ENCODE peak calls at places on chromosomes 3 and 15, in six cellular contexts. E is Panc1, Q is mammary epithelial cell, Y is heart right ventricle, W is mesenchymal stem cell, X is AG04450. N is an unnamed sample.

GRCh38 chr15:66472176-66472999 is 25.2 kb downstream of the SNAPC5 start:
- DNase-seq in E (no peak), Q (no peak), Y (no peak), W (peak; percentile 50), X (no peak), N (peak; percentile 26)

GRCh38 chr3:72329354-72329753 is 518.9 kb downstream of the SHQ1 start:
- DNase-seq in E (no peak), Q (no peak), Y (peak; percentile 47), W (no peak), X (no peak), N (no peak)

GRCh38 chr3:184234224-184234623 is 4.8 kb downstream of the VWA5B2 start:
- DNase-seq in E (no peak), Q (peak; percentile 89), Y (no peak), W (peak; percentile 68), X (peak; percentile 38), N (peak; percentile 70)

GRCh38 chr15:38304486-38304885 is 51.9 kb downstream of the SPRED1 start:
- DNase-seq in E (no peak), Q (no peak), Y (no peak), W (no peak), X (no peak), N (no peak)

GRCh38 chr3:47239929-47240328 is 42.7 kb downstream of the KIF9 start:
- DNase-seq in E (no peak), Q (no peak), Y (no peak), W (no peak), X (no peak), N (no peak)

GRCh38 chr15:31128919-31129768 is 27.6 kb upstream of the TRPM1 start:
- DNase-seq in E (peak; percentile 41), Q (peak; percentile 29), Y (peak; percentile 67), W (peak; percentile 42), X (peak; percentile 20), N (no peak)

GRCh38 chr15:90902996-90903732 is at the start of gene MAN2A2:
- DNase-seq in E (no peak), Q (peak; percentile 40), Y (peak; percentile 58), W (peak; percentile 62), X (no peak), N (peak; percentile 36)

GRCh38 chr3:52054689-52055511 is 1.5 kb downstream of the DUSP7 start:
- DNase-seq in E (no peak), Q (no peak), Y (peak; percentile 14), W (no peak), X (no peak), N (no peak)

GRCh38 chr3:46970391-46971091 is 6.0 kb downstream of the CCDC12 start:
- DNase-seq in E (no peak), Q (no peak), Y (peak; percentile 56), W (no peak), X (no peak), N (no peak)

GRCh38 chr3:129597087-129597791 is 9.2 kb downstream of the PLXND1 start:
- DNase-seq in E (no peak), Q (no peak), Y (no peak), W (peak; percentile 81), X (no peak), N (peak; percentile 59)

GRCh38 chr3:19065027-19065426 is 83.3 kb upstream of the KCNH8 start:
- DNase-seq in E (no peak), Q (no peak), Y (no peak), W (no peak), X (no peak), N (no peak)

GRCh38 chr3:117671707-117672318 is 962.2 kb downstream of the TUSC7 start:
- DNase-seq in E (no peak), Q (no peak), Y (no peak), W (peak; percentile 55), X (no peak), N (no peak)

GRCh38 chr3:184339016-184339415 is 1.6 kb downstream of the FAM131A start:
- DNase-seq in E (no peak), Q (no peak), Y (no peak), W (no peak), X (no peak), N (no peak)

GRCh38 chr15:67865331-67865730 is 25.5 kb upstream of the RNU6-1 start:
- DNase-seq in E (no peak), Q (no peak), Y (no peak), W (no peak), X (no peak), N (peak; percentile 23)

GRCh38 chr3:73681610-73682009 is 56.9 kb upstream of the PDZRN3 start:
- DNase-seq in E (no peak), Q (peak; percentile 61), Y (no peak), W (no peak), X (peak; percentile 27), N (peak; percentile 76)

GRCh38 chr3:9113040-9113439 is 136.4 kb downstream of the SRGAP3 start:
- DNase-seq in E (no peak), Q (no peak), Y (no peak), W (no peak), X (no peak), N (no peak)

DNA sequence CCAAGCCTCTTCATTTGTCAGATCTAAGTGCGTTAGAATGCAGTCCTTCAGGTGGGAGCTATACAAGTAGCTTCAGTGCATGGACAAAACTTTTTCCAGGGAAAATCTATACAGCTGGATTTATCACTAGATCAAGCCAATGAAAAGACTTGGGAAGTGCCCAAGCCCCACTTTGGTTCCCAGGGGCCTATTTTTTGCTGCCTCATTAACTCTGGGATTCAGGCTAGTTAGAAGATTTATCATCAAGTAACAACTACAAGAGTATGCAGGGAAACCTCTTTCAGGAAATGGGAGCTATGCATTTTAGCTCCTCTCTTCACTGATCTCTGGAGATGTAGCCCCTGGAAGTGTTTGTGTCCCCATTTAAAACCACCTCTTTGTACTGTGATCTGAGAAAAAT is 908.8 kb downstream of the SQOR start:
- DNase-seq in E (no peak), Q (no peak), Y (no peak), W (no peak), X (no peak), N (no peak)
- H3K4me3 ChIP-seq in E (no peak overlapping the region), Q (no peak overlapping the region), Y (no peak overlapping the region), W (no peak overlapping the region), X (no peak overlapping the region), N (no peak overlapping the region)

DNA sequence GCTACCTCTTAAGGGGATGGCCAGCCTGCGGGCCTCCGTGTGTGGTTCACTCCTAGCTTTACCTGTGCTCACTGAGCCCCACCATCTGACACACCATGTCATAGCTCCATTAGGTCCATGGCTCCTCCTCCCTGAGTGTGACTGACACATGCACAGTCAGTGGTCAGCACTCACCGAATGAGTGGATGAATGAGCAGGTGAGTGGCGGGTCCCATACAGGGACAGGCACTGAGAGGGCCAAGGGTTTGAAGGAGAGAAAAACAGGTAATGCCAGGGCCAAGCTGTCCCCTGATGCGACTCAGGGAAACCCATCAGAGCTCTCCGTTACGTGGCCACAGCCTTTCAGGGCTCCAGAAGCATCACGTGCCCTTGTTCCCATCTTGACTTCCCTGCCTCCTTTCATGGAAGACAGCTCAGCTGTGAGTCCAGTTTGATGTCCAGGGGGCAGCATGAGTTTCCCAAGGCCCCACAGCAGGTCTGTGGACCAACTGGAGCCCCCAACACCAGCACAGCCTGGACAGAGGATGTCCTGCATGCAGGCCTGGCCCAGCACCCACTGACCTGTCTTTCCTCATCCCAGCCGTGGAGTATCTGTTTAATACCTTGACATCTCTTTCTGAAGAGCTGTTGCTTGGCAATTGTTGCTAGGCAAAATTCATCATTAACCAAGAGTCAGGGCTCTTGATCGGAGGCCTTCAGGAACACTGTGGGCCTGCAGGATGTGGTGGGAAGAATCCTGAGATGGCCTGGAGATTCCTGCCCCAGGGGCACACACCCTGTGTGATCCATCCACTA is 84.4 kb downstream of the PLXNA1 start:
- DNase-seq in E (no peak), Q (no peak), Y (no peak), W (no peak), X (no peak), N (no peak)
- H3K27me3 ChIP-seq in E (no peaks in the 10 kb centered on the region), Q (no peaks in the 10 kb centered on the region), Y (peaks cover 19% of the 10 kb centered on the region), W (peaks cover 31% of the 10 kb centered on the region), X (peaks cover 12% of the 10 kb centered on the region), N (no peaks in the 10 kb centered on the region)

DNA sequence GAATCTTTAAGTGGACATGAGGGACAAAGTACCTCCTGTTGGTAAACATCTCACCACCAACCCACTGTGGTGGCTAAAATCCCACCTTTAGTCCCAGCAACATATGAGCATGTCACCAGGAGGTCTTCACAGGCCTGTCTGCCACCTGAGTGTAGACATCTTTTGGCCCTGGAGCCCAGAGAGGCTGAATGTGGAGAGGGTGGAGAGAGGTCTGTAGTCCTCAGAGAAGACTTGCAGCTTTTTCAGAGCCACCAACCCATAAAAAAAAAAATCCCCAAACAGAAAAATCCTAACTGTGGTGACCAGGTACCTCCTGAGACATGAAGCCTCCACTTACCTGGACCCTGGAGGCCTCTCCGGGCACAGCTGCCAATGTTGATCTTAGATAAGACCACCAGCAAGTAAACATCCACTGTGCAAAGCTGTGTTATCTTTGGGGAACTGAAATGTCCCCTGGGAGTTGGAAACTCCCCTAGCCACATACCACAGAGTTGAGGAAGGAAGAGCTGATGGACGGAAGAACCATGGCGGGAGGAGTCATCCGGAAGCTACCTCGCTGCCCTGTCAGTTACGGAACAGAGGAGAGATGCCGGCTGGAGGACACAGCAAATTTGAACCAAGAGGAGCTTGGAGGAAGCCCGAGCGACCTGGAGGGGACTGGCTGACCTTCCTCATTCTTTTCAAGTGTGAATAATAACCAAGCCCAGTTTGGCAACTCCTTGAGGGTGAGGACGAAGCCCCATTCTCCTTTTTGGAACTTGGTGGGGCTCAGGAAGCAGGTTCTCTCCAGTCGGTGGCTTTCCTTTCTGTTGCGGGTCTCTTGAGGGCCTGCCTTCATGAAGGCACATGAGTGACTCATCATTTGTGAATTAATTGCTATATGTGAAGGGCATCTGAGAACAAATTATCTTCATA is at the start of gene GHRL:
- DNase-seq in E (no peak), Q (no peak), Y (no peak), W (peak; percentile 24), X (no peak), N (no peak)
- H3K4me3 ChIP-seq in E (no peak within 1 kb of the TSS), Q (no peak within 1 kb of the TSS), Y (no peak within 1 kb of the TSS), W (no peak within 1 kb of the TSS), X (no peak within 1 kb of the TSS), N (no peak within 1 kb of the TSS)

GRCh38 chr15:32718822-32719716 is 1.3 kb downstream of the GREM1 start:
- DNase-seq in E (no peak), Q (peak; percentile 13), Y (no peak), W (peak; percentile 44), X (no peak), N (no peak)
- H3K27me3 ChIP-seq in E (peaks cover 35% of the 10 kb centered on the region), Q (peaks cover 38% of the 10 kb centered on the region), Y (peaks cover 76% of the 10 kb centered on the region), W (no peaks in the 10 kb centered on the region), X (no peaks in the 10 kb centered on the region), N (no peaks in the 10 kb centered on the region)

GRCh38 chr3:187919990-187920389 is 174.7 kb upstream of the BCL6 start:
- DNase-seq in E (no peak), Q (no peak), Y (no peak), W (peak; percentile 37), X (no peak), N (no peak)
- H3K4me3 ChIP-seq in E (no peak overlapping the region), Q (no peak overlapping the region), Y (no peak overlapping the region), W (no peak overlapping the region), X (no peak overlapping the region), N (no peak overlapping the region)

GRCh38 chr3:45910892-45911291 is 24.5 kb downstream of the CCR9 start:
- DNase-seq in E (no peak), Q (no peak), Y (no peak), W (no peak), X (no peak), N (no peak)

GRCh38 chr3:45912435-45912834 is 26.1 kb downstream of the CCR9 start:
- DNase-seq in E (no peak), Q (no peak), Y (no peak), W (no peak), X (no peak), N (no peak)

GRCh38 chr3:45909542-45909941 is 23.2 kb downstream of the CCR9 start:
- DNase-seq in E (no peak), Q (no peak), Y (no peak), W (no peak), X (no peak), N (no peak)

GRCh38 chr3:45914362-45915077 is 28.2 kb downstream of the CCR9 start:
- DNase-seq in E (no peak), Q (no peak), Y (no peak), W (no peak), X (no peak), N (no peak)

GRCh38 chr3:45911496-45912226 is 25.3 kb downstream of the CCR9 start:
- DNase-seq in E (no peak), Q (no peak), Y (no peak), W (no peak), X (no peak), N (no peak)
- H3K27me3 ChIP-seq in E (no peaks in the 10 kb centered on the region), Q (no peaks in the 10 kb centered on the region), Y (no peaks in the 10 kb centered on the region), W (no peaks in the 10 kb centered on the region), X (no peaks in the 10 kb centered on the region), N (no peaks in the 10 kb centered on the region)